ENCODE peak calls at places on chromosomes 11 and 22, in nine cellular contexts. Q is heart right ventricle; N is upper lobe of right lung; A is kidney epithelial cell; I is endothelial cell; T is RCC 7860; P is activated naive CD8-positive, alpha-beta T cell treated with anti-CD3 and anti-CD28 coated beads for 36 hours; G is stimulated activated CD4-positive, alpha-beta T cell treated with anti-CD3 and anti-CD28 coated beads, Interleukin-15, amount 100 ng/mL, for 1 hour; M is activated T-helper 1 cell treated with anti-CD3 and anti-CD28 coated beads, Interleukin-12 subunit alpha, Interleukin-12 subunit beta, Interleukin-2, Interleukin-4 antibody, amounts not matched to agents 30 ng/mL and 10 ng/mL and 1 ng/mL, durations not matched to agents 14 hours and 24 hours and 36 hours. L is an unnamed sample.
A peak's percentile ranks its signal among the peaks of the same experiment; 100 is the strongest.

GRCh38 chr22:50238755-50239154 is 6.1 kb downstream of the TUBGCP6 start:
- DNase-seq in Q (no peak), N (no peak), A (no peak), I (no peak), T (no peak), P (no peak), G (no peak), M (no peak), L (no peak)

GRCh38 chr11:111631666-111632039 is 29.4 kb downstream of the SIK2 start:
- DNase-seq in Q (no peak), N (no peak), A (peak; percentile 21), I (no peak), T (peak; percentile 18), P (no peak), G (no peak), M (peak; percentile 4), L (no peak)

GRCh38 chr11:36309779-36310178 is 13.7 kb downstream of the PRR5L start:
- DNase-seq in Q (no peak), N (no peak), A (no peak), I (no peak), T (no peak), P (no peak), G (no peak), M (no peak), L (no peak)

GRCh38 chr11:12053606-12054361 is 45.4 kb upstream of the DKK3 start:
- DNase-seq in Q (no peak), N (no peak), A (no peak), I (no peak), T (no peak), P (no peak), G (no peak), M (no peak), L (no peak)

GRCh38 chr11:102260241-102260640 is 57.0 kb upstream of the BIRC3 start:
- DNase-seq in Q (no peak), N (no peak), A (no peak), I (no peak), T (no peak), P (no peak), G (no peak), M (no peak), L (no peak)

GRCh38 chr22:17118342-17118741 is 2.8 kb downstream of the TMEM121B start:
- DNase-seq in Q (no peak), N (no peak), A (no peak), I (no peak), T (no peak), P (no peak), G (no peak), M (no peak), L (no peak)

GRCh38 chr22:21663738-21664137 is 2.1 kb upstream of the PPIL2 start:
- DNase-seq in Q (no peak), N (no peak), A (no peak), I (no peak), T (no peak), P (no peak), G (no peak), M (no peak), L (no peak)

GRCh38 chr11:15038963-15039362 is 34.4 kb upstream of the CALCB start:
- DNase-seq in Q (no peak), N (no peak), A (no peak), I (no peak), T (no peak), P (no peak), G (no peak), M (no peak), L (no peak)

GRCh38 chr11:134664447-134664846 is 252.4 kb upstream of the B3GAT1 start:
- DNase-seq in Q (peak; percentile 2), N (no peak), A (no peak), I (no peak), T (no peak), P (no peak), G (no peak), M (no peak), L (no peak)

GRCh38 chr11:2110521-2110920 is 28.7 kb downstream of the IGF2 start:
- DNase-seq in Q (no peak), N (no peak), A (no peak), I (no peak), T (no peak), P (no peak), G (no peak), M (no peak), L (no peak)

GRCh38 chr22:41481925-41482318 is 13.0 kb downstream of the ACO2 start:
- DNase-seq in Q (no peak), N (no peak), A (no peak), I (no peak), T (no peak), P (no peak), G (no peak), M (no peak), L (no peak)

GRCh38 chr11:10294289-10294953 is 402 bp upstream of the SBF2 start:
- DNase-seq in Q (peak; percentile 48), N (peak; percentile 69), A (no peak), I (peak; percentile 51), T (no peak), P (no peak), G (no peak), M (no peak), L (peak; percentile 70)

GRCh38 chr11:33018840-33019239 is 3.2 kb downstream of the DEPDC7 start:
- DNase-seq in Q (no peak), N (no peak), A (no peak), I (no peak), T (no peak), P (no peak), G (no peak), M (no peak), L (no peak)

GRCh38 chr11:133906241-133906640 is 50.5 kb downstream of the IGSF9B start:
- DNase-seq in Q (no peak), N (peak; percentile 43), A (no peak), I (no peak), T (no peak), P (no peak), G (no peak), M (no peak), L (no peak)

GRCh38 chr11:44315947-44316387 is 6.0 kb upstream of the ALX4 start:
- DNase-seq in Q (no peak), N (peak; percentile 58), A (no peak), I (no peak), T (no peak), P (no peak), G (no peak), M (no peak), L (no peak)

GRCh38 chr11:126545057-126545555 is 189.6 kb downstream of the ST3GAL4 start:
- DNase-seq in Q (no peak), N (no peak), A (no peak), I (no peak), T (no peak), P (no peak), G (no peak), M (no peak), L (no peak)

GRCh38 chr22:47631571-47632102 is 869.2 kb downstream of the TBC1D22A start:
- DNase-seq in Q (no peak), N (peak; percentile 36), A (no peak), I (no peak), T (no peak), P (no peak), G (no peak), M (no peak), L (no peak)

GRCh38 chr11:35786918-35787557 is 124.5 kb downstream of the TRIM44 start:
- DNase-seq in Q (no peak), N (no peak), A (no peak), I (no peak), T (no peak), P (no peak), G (no peak), M (no peak), L (no peak)

GRCh38 chr11:110883266-110883665 is 171.0 kb upstream of the ARHGAP20 start:
- DNase-seq in Q (no peak), N (no peak), A (no peak), I (no peak), T (no peak), P (no peak), G (no peak), M (no peak), L (no peak)

GRCh38 chr22:19325296-19325950 is 33.9 kb upstream of the CLTCL1 start:
- DNase-seq in Q (no peak), N (no peak), A (no peak), I (no peak), T (no peak), P (no peak), G (no peak), M (no peak), L (no peak)

L was measured in mesothelial cell of epicardium.